ENCODE peak calls at places on chromosome 20, in seven cellular contexts. U, H, X, Q, E, B and P are unnamed samples.

GRCh38 chr20:51211191-51211590 is 188.3 kb upstream of the KCNG1 start:
- DNase-seq in U (no peak), B (no peak), X (no peak), H (no peak), E (no peak), Q (no peak), P (no peak)

GRCh38 chr20:13212750-13213149 is 8.3 kb upstream of the ISM1 start:
- DNase-seq in U (no peak), H (no peak), B (peak), E (no peak), Q (no peak), X (no peak), P (no peak)

GRCh38 chr20:43959079-43959919 is 44.6 kb downstream of the TOX2 start:
- DNase-seq in Q (no peak), X (no peak), H (peak), U (peak), E (no peak), B (peak), P (no peak)

GRCh38 chr20:46903256-46903655 is 8.6 kb downstream of the EYA2 start:
- DNase-seq in B (no peak), U (no peak), Q (no peak), E (no peak), X (no peak), H (no peak), P (no peak)

GRCh38 chr20:46767127-46767761 is 57.8 kb downstream of the SLC2A10 start:
- DNase-seq in Q (no peak), E (no peak), B (peak), U (no peak), X (no peak), H (no peak), P (no peak)

GRCh38 chr20:36384022-36384619 is 78.0 kb downstream of the DLGAP4 start:
- DNase-seq in B (peak), U (no peak), H (no peak), X (no peak), E (no peak), Q (no peak), P (no peak)

GRCh38 chr20:23425129-23425528 is 3.8 kb upstream of the NAPB start:
- DNase-seq in E (no peak), B (no peak), U (no peak), X (no peak), Q (no peak), H (no peak), P (no peak)

GRCh38 chr20:53187402-53187801 is 215.2 kb downstream of the TSHZ2 start:
- DNase-seq in X (no peak), U (no peak), E (no peak), B (no peak), Q (no peak), H (no peak), P (no peak)

GRCh38 chr20:33890557-33890956 is 79.4 kb downstream of the CHMP4B start:
- DNase-seq in E (no peak), X (no peak), H (no peak), Q (no peak), B (no peak), U (no peak), P (no peak)

GRCh38 chr20:47348539-47349142 is 7.9 kb downstream of the ZMYND8 start:
- DNase-seq in X (no peak), E (no peak), U (no peak), H (no peak), B (peak), Q (no peak), P (no peak)

GRCh38 chr20:33576432-33576883 is 85.7 kb upstream of the C20orf144 start:
- DNase-seq in B (no peak), X (no peak), E (no peak), U (no peak), H (no peak), Q (no peak), P (no peak)

DNA sequence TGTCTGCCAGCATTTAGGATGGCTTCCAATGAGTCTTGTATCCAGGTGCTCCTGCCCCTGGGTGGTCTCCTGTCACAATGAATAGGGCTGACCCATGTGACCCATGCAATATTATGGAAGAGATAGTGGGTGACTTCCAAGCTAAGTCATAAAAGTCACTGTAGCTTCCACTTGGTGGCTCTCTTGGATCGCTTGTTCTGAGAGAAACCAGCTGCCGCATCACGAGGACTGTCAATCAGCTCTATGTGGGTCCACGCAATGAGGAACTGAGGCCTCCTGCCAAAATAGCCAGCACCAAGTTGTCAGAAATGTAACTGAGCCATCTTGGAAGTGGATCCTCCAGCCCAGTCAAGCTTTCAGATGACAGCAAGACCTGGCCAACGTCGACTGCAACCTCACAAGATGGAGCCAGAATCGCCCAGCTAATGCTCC is 14.9 kb upstream of the MATN4 start:
- DNase-seq in U (peak), Q (peak), X (no peak), H (no peak), E (no peak), B (peak), P (no peak)
- TF ChIP-seq CTCF in U (no peak), Q (peak), X (no peak), H (peak), E (no peak), B (peak), P (peak)

GRCh38 chr20:35001596-35002362 is 46.1 kb downstream of the MYH7B start:
- DNase-seq in E (no peak), X (no peak), Q (no peak), H (peak), U (no peak), B (no peak), P (peak)

GRCh38 chr20:35004051-35004725 is 48.5 kb downstream of the MYH7B start:
- DNase-seq in B (no peak), E (no peak), H (peak), X (peak), Q (peak), U (peak), P (peak)

GRCh38 chr20:35000922-35001595 is 45.4 kb downstream of the MYH7B start:
- DNase-seq in X (no peak), H (no peak), B (no peak), U (no peak), Q (no peak), E (no peak), P (peak)

GRCh38 chr20:35003211-35004031 is 47.8 kb downstream of the MYH7B start:
- DNase-seq in Q (peak), H (peak), U (peak), E (no peak), X (peak), B (no peak), P (peak)

DNA sequence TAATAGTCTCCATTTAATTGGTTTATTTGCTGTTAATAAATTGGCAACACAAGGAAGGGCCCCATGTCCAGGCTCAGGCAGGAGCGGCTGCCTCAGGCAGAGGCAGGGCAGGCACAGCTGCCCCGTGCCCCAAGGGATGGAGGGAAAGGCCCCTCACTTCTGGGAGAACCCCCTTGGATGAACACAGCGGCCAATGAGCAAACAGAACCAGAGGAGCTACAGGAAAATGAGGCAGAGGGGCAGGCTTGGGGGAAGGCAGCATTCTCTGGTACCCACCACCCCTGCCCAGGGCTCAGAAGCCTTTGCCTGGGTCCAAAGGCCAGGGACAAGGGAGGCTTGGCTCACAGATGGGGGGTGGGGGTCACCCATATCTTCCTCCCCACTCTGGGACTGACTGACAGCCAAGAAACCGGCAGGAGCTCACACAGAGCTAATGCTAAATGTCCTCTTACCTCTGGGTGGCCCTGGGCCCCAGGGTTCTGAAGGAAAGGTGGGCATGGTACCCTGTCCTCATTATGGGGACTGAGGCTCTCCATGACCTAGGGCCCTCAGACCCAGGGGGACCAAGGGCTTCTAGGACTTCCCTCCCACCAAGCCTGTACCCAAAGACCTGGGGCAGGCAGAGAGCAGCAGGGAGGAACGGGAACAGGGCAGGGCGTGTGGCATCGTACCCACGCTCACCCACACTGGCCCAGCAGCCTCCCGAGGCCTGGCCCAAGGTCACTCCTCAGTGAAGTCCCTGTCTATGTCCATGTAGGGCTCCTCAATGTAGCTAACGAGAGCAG is 47.0 kb downstream of the MYH7B start:
- DNase-seq in E (no peak), H (peak), X (no peak), U (peak), Q (peak), B (no peak), P (peak)
- TF ChIP-seq CTCF in E (no peak), H (no peak), X (no peak), U (no peak), Q (no peak), B (no peak), P (peak)

GRCh38 chr20:57944988-57945387 is 235.2 kb upstream of the PMEPA1 start:
- DNase-seq in H (no peak), E (no peak), U (no peak), X (no peak), Q (no peak), B (no peak), P (no peak)

GRCh38 chr20:57948177-57948955 is 238.6 kb upstream of the PMEPA1 start:
- DNase-seq in E (no peak), U (no peak), X (no peak), H (no peak), Q (no peak), B (peak), P (peak)

GRCh38 chr20:57950764-57951163 is 240.9 kb upstream of the PMEPA1 start:
- DNase-seq in B (no peak), Q (no peak), H (no peak), E (no peak), X (no peak), U (no peak), P (peak)

GRCh38 chr20:57946559-57947315 is 236.9 kb upstream of the PMEPA1 start:
- DNase-seq in E (no peak), U (no peak), Q (no peak), B (no peak), H (no peak), X (no peak), P (peak)

DNA sequence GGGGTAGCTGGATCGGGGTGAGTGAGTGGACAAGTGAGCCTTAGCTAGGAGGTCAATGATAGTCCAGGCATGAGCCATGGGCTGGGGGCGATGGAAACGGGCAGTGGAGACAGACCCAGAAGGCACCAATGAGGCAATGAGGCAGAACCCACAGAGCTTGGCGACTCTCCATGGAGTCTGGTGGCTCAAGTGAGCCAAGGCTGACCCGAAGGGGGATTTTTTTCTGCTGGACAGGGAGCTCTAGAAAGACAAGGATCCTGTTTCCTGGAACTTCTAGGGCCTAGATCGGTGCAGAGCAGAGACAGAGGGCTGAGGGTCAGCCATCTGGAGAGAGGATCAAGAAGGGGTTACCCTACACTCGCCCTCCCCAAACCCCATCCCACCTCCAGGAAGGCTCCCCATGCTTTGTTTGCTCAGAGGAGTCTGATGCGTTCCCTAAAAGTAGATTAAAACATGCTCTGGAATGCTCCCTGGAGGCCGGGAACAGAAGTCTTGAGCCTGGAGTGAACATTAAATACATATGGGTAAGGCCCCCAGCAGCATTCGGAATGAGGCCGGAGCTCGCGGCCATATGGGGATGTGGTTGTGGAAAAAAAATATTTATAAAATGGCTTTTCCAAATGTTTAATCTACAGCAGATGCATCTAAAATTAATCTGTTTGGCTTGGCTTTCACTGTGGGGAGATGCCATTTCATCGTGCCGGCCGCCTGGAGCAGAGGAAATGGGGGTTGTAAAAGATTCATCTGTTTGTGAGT is 237.8 kb upstream of the PMEPA1 start:
- DNase-seq in U (no peak), X (no peak), H (no peak), B (peak), E (no peak), Q (no peak), P (peak)
- TF ChIP-seq CTCF in U (no peak), X (no peak), H (no peak), B (no peak), E (no peak), Q (no peak), P (peak)

DNA sequence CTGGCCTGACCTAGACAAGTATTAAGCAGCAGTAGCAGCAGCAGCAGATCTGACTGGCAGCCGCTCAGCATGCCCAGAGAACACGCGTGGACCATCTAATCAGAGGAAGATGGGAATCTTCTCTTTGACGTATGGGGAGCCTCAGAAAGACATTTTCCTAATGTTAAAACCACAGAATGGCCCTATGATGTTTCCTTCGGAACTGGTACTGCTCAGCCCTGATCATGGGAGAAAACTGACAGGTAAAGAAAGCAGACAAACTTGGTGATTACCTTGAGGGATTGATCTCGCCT is 6.2 kb downstream of the PSMA7 start:
- DNase-seq in E (no peak), B (no peak), Q (no peak), H (no peak), U (no peak), X (no peak), P (no peak)
- TF ChIP-seq CTCF in E (peak), B (no peak), Q (peak), H (no peak), U (no peak), X (no peak), P (peak)

GRCh38 chr20:49603209-49603627 is 35.3 kb upstream of the PTGIS start:
- DNase-seq in H (no peak), E (no peak), B (peak), X (no peak), U (no peak), Q (no peak), P (no peak)
- TF ChIP-seq CTCF in H (no peak), E (no peak), B (peak), X (no peak), U (no peak), Q (no peak), P (peak)

GRCh38 chr20:15711177-15711576 is 862.1 kb downstream of the KIF16B start:
- DNase-seq in E (no peak), U (no peak), X (no peak), Q (no peak), H (no peak), B (no peak), P (no peak)

GRCh38 chr20:15703171-15703911 is 869.9 kb downstream of the KIF16B start:
- DNase-seq in X (no peak), B (no peak), E (no peak), H (no peak), U (no peak), Q (no peak), P (no peak)

GRCh38 chr20:15705975-15706374 is 867.3 kb downstream of the KIF16B start:
- DNase-seq in B (no peak), E (no peak), Q (no peak), X (no peak), H (no peak), U (no peak), P (no peak)

GRCh38 chr20:15706719-15707118 is 866.5 kb downstream of the KIF16B start:
- DNase-seq in Q (no peak), E (no peak), U (no peak), X (no peak), H (no peak), B (no peak), P (no peak)

DNA sequence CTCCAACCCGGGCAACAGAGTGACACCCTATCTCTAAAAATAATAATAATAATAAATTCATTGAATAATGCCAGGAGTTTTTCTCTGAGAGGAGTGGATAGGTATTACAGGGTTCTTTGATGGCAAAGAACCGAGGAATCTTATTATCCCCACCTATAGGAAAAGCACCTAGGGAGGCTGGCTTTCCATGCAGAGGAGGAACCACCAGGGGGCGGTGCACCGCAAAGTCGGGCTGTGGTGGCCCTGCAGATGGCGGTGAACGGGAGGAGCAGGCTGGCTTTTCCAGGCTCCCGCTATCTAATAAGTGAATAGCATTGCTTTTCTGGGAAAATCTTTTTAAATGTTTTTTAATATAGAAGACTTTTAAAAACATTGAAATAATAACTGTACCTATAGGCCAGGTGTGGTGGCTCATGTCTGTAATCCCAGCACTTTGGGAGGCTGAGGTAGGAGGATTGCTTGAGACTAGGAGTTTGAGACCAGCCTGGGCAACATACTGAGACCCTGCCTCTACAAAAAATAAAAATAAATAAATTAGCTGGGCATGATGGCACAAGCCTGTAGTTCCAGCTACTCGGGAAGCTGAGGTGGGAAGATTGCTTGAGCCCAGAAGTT is 864.2 kb downstream of the KIF16B start:
- DNase-seq in X (peak), B (peak), Q (no peak), U (no peak), H (peak), E (peak), P (no peak)
- TF ChIP-seq CTCF in X (peak), B (peak), Q (peak), U (peak), H (peak), E (no peak), P (peak)

GRCh38 chr20:38547288-38547825 is 33.6 kb upstream of the ADIG start:
- DNase-seq in Q (no peak), U (no peak), H (no peak), E (no peak), B (no peak), X (no peak), P (no peak)

GRCh38 chr20:38551056-38551626 is 29.9 kb upstream of the ADIG start:
- DNase-seq in B (no peak), Q (no peak), E (no peak), X (no peak), U (no peak), H (no peak), P (no peak)

GRCh38 chr20:38545771-38546170 is 35.2 kb upstream of the ADIG start:
- DNase-seq in U (no peak), E (no peak), X (no peak), Q (no peak), H (no peak), B (no peak), P (no peak)

GRCh38 chr20:38548356-38549083 is 32.5 kb upstream of the ADIG start:
- DNase-seq in Q (no peak), X (no peak), E (no peak), H (no peak), U (no peak), B (no peak), P (no peak)

DNA sequence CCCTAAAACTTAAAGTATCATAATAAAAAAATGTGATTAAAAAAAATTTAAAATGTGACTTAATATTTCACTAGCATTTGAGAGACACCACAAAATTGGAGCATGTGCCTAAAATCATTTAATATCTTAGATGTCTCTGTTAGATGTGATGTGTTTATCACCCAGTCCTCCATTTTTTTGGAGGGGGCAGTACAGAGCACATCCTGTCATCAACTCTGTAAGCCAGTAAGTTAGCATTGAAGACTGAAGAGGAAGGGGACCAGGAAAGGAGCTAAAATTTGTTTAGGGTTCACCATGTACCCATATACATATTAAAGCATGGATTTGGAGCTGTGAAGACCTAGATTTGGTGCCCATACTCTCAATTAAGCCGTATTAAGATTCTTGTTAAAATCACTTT is 30.7 kb upstream of the ADIG start:
- DNase-seq in B (no peak), X (no peak), E (no peak), H (no peak), Q (no peak), U (no peak), P (no peak)
- TF ChIP-seq CTCF in B (no peak), X (no peak), E (no peak), H (no peak), Q (no peak), U (no peak), P (peak)

DNA sequence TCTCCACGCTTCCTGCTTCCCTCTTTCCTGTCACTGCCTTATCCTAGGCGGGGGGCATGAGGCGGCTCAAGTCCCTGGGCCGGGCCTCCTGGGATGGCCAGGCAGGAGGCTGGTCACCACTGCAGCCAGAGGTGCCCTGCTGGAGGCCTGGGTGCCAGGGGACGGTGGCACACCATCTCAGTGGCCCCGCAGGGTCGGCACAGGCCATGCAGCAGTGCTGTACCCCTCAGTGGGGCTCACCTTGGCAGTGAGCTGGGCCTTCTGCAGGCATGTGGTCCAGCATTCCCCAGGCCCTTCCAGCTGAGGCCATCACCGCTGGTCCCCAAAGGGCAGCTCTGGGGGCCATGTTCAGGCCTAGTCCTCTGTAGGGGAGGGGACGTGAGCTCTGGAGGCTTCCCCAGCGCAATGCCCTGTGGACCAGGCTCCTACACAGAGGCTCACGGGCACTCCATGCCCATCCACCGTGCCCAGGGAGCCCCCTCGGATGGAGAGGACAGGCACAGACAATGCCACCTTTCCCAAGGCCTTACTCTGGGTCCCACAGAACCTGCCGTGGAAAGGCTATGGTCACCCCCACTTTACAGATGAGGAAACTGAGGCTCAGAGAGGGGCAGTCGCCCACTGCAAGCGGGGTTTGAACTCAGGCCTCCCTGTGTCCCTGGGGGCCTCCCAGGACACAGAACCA is 123.8 kb downstream of the TAF4 start:
- DNase-seq in X (peak), E (no peak), B (no peak), H (peak), Q (peak), U (no peak), P (peak)
- TF ChIP-seq CTCF in X (no peak), E (no peak), B (no peak), H (no peak), Q (no peak), U (no peak), P (no peak)

GRCh38 chr20:10381477-10381876 is 52.5 kb downstream of the MKKS start:
- DNase-seq in B (no peak), X (no peak), U (no peak), E (no peak), Q (no peak), H (no peak), P (no peak)
- TF ChIP-seq CTCF in B (no peak), X (no peak), U (no peak), E (no peak), Q (no peak), H (no peak), P (peak)